ENCODE peak calls at places on chromosomes 6 and 20, in nine cellular contexts. One of them, this sample, is unnamed.

GRCh38 chr20:43446361-43446879 is 11.3 kb upstream of the SRSF6 start:
- DNase-seq in MCF 10A: no peak
- DNase-seq in DMS153: no peak
- DNase-seq in IMR-90: no peak
- DNase-seq in AG09319: no peak
- DNase-seq in iPS-NIHi11: no peak
- DNase-seq in T-helper 9 cell: no peak
- DNase-seq in NCI-H2171 treated with DMSO at 0.1 percent for 48 hours: no peak
- DNase-seq in tibial nerve: no peak
- DNase-seq in this sample: no peak

GRCh38 chr20:58053391-58054055 is 174.9 kb downstream of the ANKRD60 start:
- DNase-seq in tibial nerve: no peak
- DNase-seq in T-helper 9 cell: no peak
- DNase-seq in IMR-90: no peak
- DNase-seq in DMS153: no peak
- DNase-seq in iPS-NIHi11: no peak
- DNase-seq in NCI-H2171 treated with DMSO at 0.1 percent for 48 hours: no peak
- DNase-seq in AG09319: no peak
- DNase-seq in MCF 10A: no peak
- DNase-seq in this sample: no peak

GRCh38 chr20:17611540-17612286 is 41.8 kb downstream of the DSTN start:
- DNase-seq in iPS-NIHi11: peak
- DNase-seq in IMR-90: no peak
- DNase-seq in MCF 10A: peak
- DNase-seq in tibial nerve: peak
- DNase-seq in AG09319: no peak
- DNase-seq in T-helper 9 cell: no peak
- DNase-seq in NCI-H2171 treated with DMSO at 0.1 percent for 48 hours: no peak
- DNase-seq in DMS153: peak
- DNase-seq in this sample: no peak

GRCh38 chr6:156963712-156964700 is 186.8 kb downstream of the ARID1B start:
- DNase-seq in NCI-H2171 treated with DMSO at 0.1 percent for 48 hours: no peak
- DNase-seq in tibial nerve: no peak
- DNase-seq in iPS-NIHi11: no peak
- DNase-seq in IMR-90: peak
- DNase-seq in MCF 10A: peak
- DNase-seq in T-helper 9 cell: no peak
- DNase-seq in AG09319: peak
- DNase-seq in DMS153: no peak
- DNase-seq in this sample: peak

GRCh38 chr6:22392711-22393110 is 95.9 kb upstream of the PRL start:
- DNase-seq in MCF 10A: no peak
- DNase-seq in iPS-NIHi11: no peak
- DNase-seq in tibial nerve: no peak
- DNase-seq in IMR-90: peak
- DNase-seq in NCI-H2171 treated with DMSO at 0.1 percent for 48 hours: no peak
- DNase-seq in AG09319: no peak
- DNase-seq in T-helper 9 cell: no peak
- DNase-seq in DMS153: no peak
- DNase-seq in this sample: peak

GRCh38 chr6:167805349-167806060 is 21.2 kb upstream of the AFDN start:
- DNase-seq in NCI-H2171 treated with DMSO at 0.1 percent for 48 hours: no peak
- DNase-seq in T-helper 9 cell: no peak
- DNase-seq in IMR-90: no peak
- DNase-seq in iPS-NIHi11: no peak
- DNase-seq in tibial nerve: no peak
- DNase-seq in AG09319: no peak
- DNase-seq in MCF 10A: no peak
- DNase-seq in DMS153: no peak
- DNase-seq in this sample: no peak

GRCh38 chr20:63155266-63156165 is 60.4 kb downstream of the YTHDF1 start:
- DNase-seq in DMS153: peak
- DNase-seq in iPS-NIHi11: no peak
- DNase-seq in AG09319: no peak
- DNase-seq in NCI-H2171 treated with DMSO at 0.1 percent for 48 hours: no peak
- DNase-seq in IMR-90: no peak
- DNase-seq in MCF 10A: no peak
- DNase-seq in T-helper 9 cell: no peak
- DNase-seq in tibial nerve: no peak
- DNase-seq in this sample: no peak

GRCh38 chr6:71400852-71401251 is 112.2 kb downstream of the OGFRL1 start:
- DNase-seq in AG09319: no peak
- DNase-seq in DMS153: no peak
- DNase-seq in IMR-90: peak
- DNase-seq in iPS-NIHi11: no peak
- DNase-seq in NCI-H2171 treated with DMSO at 0.1 percent for 48 hours: no peak
- DNase-seq in MCF 10A: no peak
- DNase-seq in T-helper 9 cell: no peak
- DNase-seq in tibial nerve: no peak
- DNase-seq in this sample: no peak

GRCh38 chr6:30810813-30811329 is 66.5 kb upstream of the IER3 start:
- DNase-seq in AG09319: no peak
- DNase-seq in IMR-90: no peak
- DNase-seq in tibial nerve: no peak
- DNase-seq in DMS153: no peak
- DNase-seq in iPS-NIHi11: peak
- DNase-seq in NCI-H2171 treated with DMSO at 0.1 percent for 48 hours: no peak
- DNase-seq in MCF 10A: peak
- DNase-seq in T-helper 9 cell: no peak
- DNase-seq in this sample: no peak

GRCh38 chr6:18406955-18407738 is 20.0 kb downstream of the RNF144B start:
- DNase-seq in iPS-NIHi11: no peak
- DNase-seq in AG09319: no peak
- DNase-seq in NCI-H2171 treated with DMSO at 0.1 percent for 48 hours: no peak
- DNase-seq in MCF 10A: no peak
- DNase-seq in tibial nerve: no peak
- DNase-seq in T-helper 9 cell: no peak
- DNase-seq in DMS153: no peak
- DNase-seq in IMR-90: no peak
- DNase-seq in this sample: no peak

GRCh38 chr20:60967431-60968316 is 284.4 kb upstream of the CDH4 start:
- DNase-seq in NCI-H2171 treated with DMSO at 0.1 percent for 48 hours: no peak
- DNase-seq in IMR-90: no peak
- DNase-seq in iPS-NIHi11: no peak
- DNase-seq in T-helper 9 cell: no peak
- DNase-seq in MCF 10A: no peak
- DNase-seq in DMS153: no peak
- DNase-seq in tibial nerve: no peak
- DNase-seq in AG09319: no peak
- DNase-seq in this sample: no peak

GRCh38 chr6:83055366-83055964 is 10.2 kb downstream of the UBE3D start:
- DNase-seq in tibial nerve: peak
- DNase-seq in MCF 10A: peak
- DNase-seq in DMS153: peak
- DNase-seq in AG09319: peak
- DNase-seq in T-helper 9 cell: peak
- DNase-seq in iPS-NIHi11: peak
- DNase-seq in NCI-H2171 treated with DMSO at 0.1 percent for 48 hours: peak
- DNase-seq in IMR-90: peak
- DNase-seq in this sample: peak

GRCh38 chr6:125271486-125272159 is 30.1 kb downstream of the HDDC2 start:
- DNase-seq in MCF 10A: peak
- DNase-seq in tibial nerve: no peak
- DNase-seq in IMR-90: no peak
- DNase-seq in T-helper 9 cell: no peak
- DNase-seq in DMS153: no peak
- DNase-seq in iPS-NIHi11: no peak
- DNase-seq in AG09319: no peak
- DNase-seq in NCI-H2171 treated with DMSO at 0.1 percent for 48 hours: no peak
- DNase-seq in this sample: no peak

GRCh38 chr6:82337688-82338257 is 25.8 kb upstream of the TPBG start:
- DNase-seq in AG09319: no peak
- DNase-seq in DMS153: peak
- DNase-seq in IMR-90: no peak
- DNase-seq in NCI-H2171 treated with DMSO at 0.1 percent for 48 hours: peak
- DNase-seq in T-helper 9 cell: no peak
- DNase-seq in MCF 10A: peak
- DNase-seq in tibial nerve: no peak
- DNase-seq in iPS-NIHi11: peak
- DNase-seq in this sample: no peak

GRCh38 chr6:5337573-5337972 is 76.3 kb downstream of the FARS2 start:
- DNase-seq in tibial nerve: no peak
- DNase-seq in IMR-90: peak
- DNase-seq in MCF 10A: no peak
- DNase-seq in T-helper 9 cell: no peak
- DNase-seq in NCI-H2171 treated with DMSO at 0.1 percent for 48 hours: no peak
- DNase-seq in iPS-NIHi11: no peak
- DNase-seq in DMS153: no peak
- DNase-seq in AG09319: no peak
- DNase-seq in this sample: peak

GRCh38 chr6:6469074-6469473 is 119.4 kb upstream of the LY86 start:
- DNase-seq in DMS153: no peak
- DNase-seq in T-helper 9 cell: no peak
- DNase-seq in iPS-NIHi11: no peak
- DNase-seq in MCF 10A: peak
- DNase-seq in IMR-90: no peak
- DNase-seq in NCI-H2171 treated with DMSO at 0.1 percent for 48 hours: no peak
- DNase-seq in tibial nerve: peak
- DNase-seq in AG09319: no peak
- DNase-seq in this sample: no peak

GRCh38 chr20:56504373-56505005 is 20.1 kb upstream of the FAM209A start:
- DNase-seq in DMS153: no peak
- DNase-seq in AG09319: no peak
- DNase-seq in tibial nerve: no peak
- DNase-seq in MCF 10A: peak
- DNase-seq in T-helper 9 cell: no peak
- DNase-seq in iPS-NIHi11: peak
- DNase-seq in NCI-H2171 treated with DMSO at 0.1 percent for 48 hours: peak
- DNase-seq in IMR-90: no peak
- DNase-seq in this sample: no peak

GRCh38 chr6:141057761-141058160 is 1075.0 kb upstream of the GJE1 start:
- DNase-seq in MCF 10A: no peak
- DNase-seq in DMS153: no peak
- DNase-seq in T-helper 9 cell: no peak
- DNase-seq in AG09319: no peak
- DNase-seq in tibial nerve: no peak
- DNase-seq in iPS-NIHi11: no peak
- DNase-seq in IMR-90: no peak
- DNase-seq in NCI-H2171 treated with DMSO at 0.1 percent for 48 hours: no peak
- DNase-seq in this sample: no peak

GRCh38 chr6:90168693-90169131 is 127.9 kb downstream of the BACH2 start:
- DNase-seq in tibial nerve: no peak
- DNase-seq in iPS-NIHi11: no peak
- DNase-seq in DMS153: no peak
- DNase-seq in T-helper 9 cell: no peak
- DNase-seq in MCF 10A: no peak
- DNase-seq in AG09319: no peak
- DNase-seq in IMR-90: peak
- DNase-seq in NCI-H2171 treated with DMSO at 0.1 percent for 48 hours: no peak
- DNase-seq in this sample: peak

GRCh38 chr20:16004108-16004854 is 569.0 kb downstream of the KIF16B start:
- DNase-seq in DMS153: no peak
- DNase-seq in tibial nerve: no peak
- DNase-seq in AG09319: no peak
- DNase-seq in NCI-H2171 treated with DMSO at 0.1 percent for 48 hours: peak
- DNase-seq in T-helper 9 cell: no peak
- DNase-seq in IMR-90: no peak
- DNase-seq in MCF 10A: no peak
- DNase-seq in iPS-NIHi11: no peak
- DNase-seq in this sample: no peak

GRCh38 chr6:88780714-88781389 is 182.6 kb downstream of the RNGTT start:
- DNase-seq in iPS-NIHi11: peak
- DNase-seq in NCI-H2171 treated with DMSO at 0.1 percent for 48 hours: peak
- DNase-seq in T-helper 9 cell: peak
- DNase-seq in MCF 10A: peak
- DNase-seq in IMR-90: peak
- DNase-seq in DMS153: peak
- DNase-seq in AG09319: peak
- DNase-seq in tibial nerve: peak
- DNase-seq in this sample: peak

GRCh38 chr6:57097596-57097995 is 7.6 kb downstream of the ZNF451 start:
- DNase-seq in IMR-90: peak
- DNase-seq in iPS-NIHi11: no peak
- DNase-seq in T-helper 9 cell: no peak
- DNase-seq in AG09319: no peak
- DNase-seq in tibial nerve: no peak
- DNase-seq in DMS153: no peak
- DNase-seq in MCF 10A: no peak
- DNase-seq in NCI-H2171 treated with DMSO at 0.1 percent for 48 hours: no peak
- DNase-seq in this sample: no peak

GRCh38 chr20:1212607-1213396 is 9.5 kb downstream of the C20orf202 start:
- DNase-seq in iPS-NIHi11: peak
- DNase-seq in tibial nerve: peak
- DNase-seq in NCI-H2171 treated with DMSO at 0.1 percent for 48 hours: peak
- DNase-seq in MCF 10A: peak
- DNase-seq in AG09319: peak
- DNase-seq in T-helper 9 cell: peak
- DNase-seq in IMR-90: peak
- DNase-seq in DMS153: peak
- DNase-seq in this sample: peak

GRCh38 chr20:40571625-40572024 is 117.4 kb downstream of the MAFB start:
- DNase-seq in tibial nerve: no peak
- DNase-seq in IMR-90: no peak
- DNase-seq in iPS-NIHi11: no peak
- DNase-seq in DMS153: no peak
- DNase-seq in NCI-H2171 treated with DMSO at 0.1 percent for 48 hours: no peak
- DNase-seq in MCF 10A: no peak
- DNase-seq in AG09319: no peak
- DNase-seq in T-helper 9 cell: no peak
- DNase-seq in this sample: no peak

GRCh38 chr20:62321521-62321948 is 18.7 kb downstream of the ADRM1 start:
- DNase-seq in T-helper 9 cell: no peak
- DNase-seq in NCI-H2171 treated with DMSO at 0.1 percent for 48 hours: no peak
- DNase-seq in AG09319: no peak
- DNase-seq in MCF 10A: peak
- DNase-seq in tibial nerve: no peak
- DNase-seq in IMR-90: no peak
- DNase-seq in DMS153: no peak
- DNase-seq in iPS-NIHi11: peak
- DNase-seq in this sample: no peak

GRCh38 chr6:169212436-169212835 is 41.2 kb downstream of the THBS2 start:
- DNase-seq in MCF 10A: no peak
- DNase-seq in T-helper 9 cell: no peak
- DNase-seq in tibial nerve: no peak
- DNase-seq in AG09319: no peak
- DNase-seq in NCI-H2171 treated with DMSO at 0.1 percent for 48 hours: no peak
- DNase-seq in DMS153: no peak
- DNase-seq in iPS-NIHi11: no peak
- DNase-seq in IMR-90: no peak
- DNase-seq in this sample: peak

This sample was measured in astrocyte of the spinal cord.